ENCODE peak calls at places on chromosomes 4 and X, in four cellular contexts. X is HCT116, E is K562, F is HepG2. M is an unnamed sample.

GRCh38 chrX:120791013-120791643 is 84.5 kb downstream of the CT47B1 start:
- DNase-seq in X (peak), E (no peak), F (no peak), M (no peak)

GRCh38 chr4:2935762-2936743 is 27.2 kb downstream of the NOP14 start:
- DNase-seq in X (peak), E (no peak), F (no peak), M (peak)

GRCh38 chr4:184745747-184746531 is 12.0 kb upstream of the CENPU start:
- DNase-seq in X (peak), E (peak), F (peak), M (peak)

GRCh38 chr4:185394568-185395254 is 1.0 kb downstream of the LRP2BP start:
- DNase-seq in X (no peak), E (no peak), F (no peak), M (no peak)

GRCh38 chr4:98290511-98290910 is 29.3 kb downstream of the RAP1GDS1 start:
- DNase-seq in X (no peak), E (no peak), F (no peak), M (no peak)

GRCh38 chr4:54941994-54942552 is 183.3 kb downstream of the KDR start:
- DNase-seq in X (no peak), E (no peak), F (no peak), M (no peak)

GRCh38 chrX:3638280-3638873 is 75.1 kb downstream of the PRKX start:
- DNase-seq in X (peak), E (peak), F (peak), M (no peak)

GRCh38 chr4:107734120-107734519 is 14.1 kb upstream of the PAPSS1 start:
- DNase-seq in X (no peak), E (peak), F (no peak), M (no peak)

GRCh38 chr4:59248313-59248712 is 1951.8 kb upstream of the ADGRL3 start:
- DNase-seq in X (no peak), E (no peak), F (no peak), M (no peak)

GRCh38 chrX:7801706-7802105 is 41.3 kb upstream of the VCX start:
- DNase-seq in X (no peak), E (no peak), F (no peak), M (no peak)

GRCh38 chr4:25993564-25994185 is 79.7 kb downstream of the SMIM20 start:
- DNase-seq in X (peak), E (peak), F (peak), M (no peak)

GRCh38 chrX:617891-618290 is 12.7 kb upstream of the SHOX start:
- DNase-seq in X (no peak), E (no peak), F (no peak), M (no peak)

DNA sequence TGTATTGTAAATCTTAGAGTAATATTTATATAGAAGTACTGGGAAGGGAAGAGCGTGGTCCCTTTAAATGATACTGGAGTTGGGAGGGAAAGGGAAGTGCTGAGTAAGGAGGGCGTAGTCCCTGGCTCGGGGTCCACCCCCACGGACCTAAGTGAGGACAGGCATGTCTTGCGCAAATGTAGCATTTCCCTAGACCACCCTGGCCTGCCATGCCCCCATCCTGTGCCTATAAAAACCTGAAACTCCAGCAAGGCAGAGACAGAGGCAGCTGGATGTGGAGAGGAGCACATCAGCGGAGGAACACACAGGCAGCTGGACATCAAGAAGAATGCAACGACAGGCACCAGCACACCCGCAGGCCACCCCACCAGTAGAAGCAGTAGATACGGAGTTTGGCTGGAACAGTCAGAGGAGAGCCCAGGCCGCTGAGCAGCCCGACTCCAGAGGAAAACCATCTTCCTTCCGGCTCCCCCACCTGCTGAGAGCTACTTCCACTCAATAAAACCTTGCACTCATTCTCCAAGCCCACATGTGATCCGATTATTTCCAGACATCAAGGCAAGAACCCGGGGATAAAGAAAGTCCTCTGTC is 345.9 kb downstream of the FSTL5 start:
- DNase-seq in X (no peak), E (no peak), F (no peak), M (no peak)
- TF ChIP-seq POLR2AphosphoS5 in X (no peak), E (no peak), F (no peak), M (no peak)

GRCh38 chr4:111330786-111331185 is 707.9 kb upstream of the PITX2 start:
- DNase-seq in X (no peak), E (no peak), F (no peak), M (no peak)
- TF ChIP-seq TCF7L2 in X (no peak), E (no peak), F (no peak), M (no peak)

GRCh38 chr4:77156533-77156911 is 485 bp upstream of the CCNG2 start:
- DNase-seq in X (peak), E (peak), F (peak), M (peak)
- TF ChIP-seq POLR2AphosphoS5 in X (peak), E (no peak), F (peak), M (no peak)

GRCh38 chrX:21802054-21802660 is 37.3 kb upstream of the MBTPS2 start:
- DNase-seq in X (no peak), E (no peak), F (no peak), M (no peak)
- TF ChIP-seq TCF7L2 in X (no peak), E (no peak), F (no peak), M (no peak)

GRCh38 chr4:29805245-29805644 is 914.9 kb upstream of the PCDH7 start:
- DNase-seq in X (peak), E (no peak), F (peak), M (no peak)

DNA sequence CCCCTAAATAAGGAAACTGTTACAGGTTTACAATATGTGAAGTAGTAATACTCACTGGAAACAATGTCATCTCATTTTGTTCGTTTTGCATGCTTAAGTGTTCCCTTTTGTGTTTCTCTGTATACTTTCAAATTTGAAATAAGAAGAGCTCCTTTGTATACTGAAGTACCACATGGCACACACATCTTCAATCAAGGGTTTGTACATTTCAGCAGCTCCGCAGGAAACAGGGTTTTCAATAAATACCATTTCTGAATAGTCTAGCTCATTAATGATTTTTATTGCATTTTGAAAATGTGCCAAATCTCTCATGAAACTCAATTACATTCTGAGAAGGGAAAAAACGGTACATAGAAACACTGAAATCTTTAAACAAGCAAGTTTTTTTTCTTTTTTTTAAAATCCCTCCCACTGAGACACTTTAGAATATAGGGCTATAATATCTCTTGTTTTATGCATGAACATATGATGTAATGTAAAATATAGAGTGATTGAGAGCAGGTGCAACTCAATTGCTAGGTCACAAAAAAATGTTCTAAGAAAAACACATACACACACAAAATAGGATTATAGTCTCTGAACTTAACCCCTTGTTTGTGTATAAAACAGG is 914.2 kb upstream of the PCDH7 start:
- DNase-seq in X (no peak), E (no peak), F (no peak), M (no peak)
- TF ChIP-seq POLR2AphosphoS5 in X (no peak), E (no peak), F (no peak), M (no peak)

DNA sequence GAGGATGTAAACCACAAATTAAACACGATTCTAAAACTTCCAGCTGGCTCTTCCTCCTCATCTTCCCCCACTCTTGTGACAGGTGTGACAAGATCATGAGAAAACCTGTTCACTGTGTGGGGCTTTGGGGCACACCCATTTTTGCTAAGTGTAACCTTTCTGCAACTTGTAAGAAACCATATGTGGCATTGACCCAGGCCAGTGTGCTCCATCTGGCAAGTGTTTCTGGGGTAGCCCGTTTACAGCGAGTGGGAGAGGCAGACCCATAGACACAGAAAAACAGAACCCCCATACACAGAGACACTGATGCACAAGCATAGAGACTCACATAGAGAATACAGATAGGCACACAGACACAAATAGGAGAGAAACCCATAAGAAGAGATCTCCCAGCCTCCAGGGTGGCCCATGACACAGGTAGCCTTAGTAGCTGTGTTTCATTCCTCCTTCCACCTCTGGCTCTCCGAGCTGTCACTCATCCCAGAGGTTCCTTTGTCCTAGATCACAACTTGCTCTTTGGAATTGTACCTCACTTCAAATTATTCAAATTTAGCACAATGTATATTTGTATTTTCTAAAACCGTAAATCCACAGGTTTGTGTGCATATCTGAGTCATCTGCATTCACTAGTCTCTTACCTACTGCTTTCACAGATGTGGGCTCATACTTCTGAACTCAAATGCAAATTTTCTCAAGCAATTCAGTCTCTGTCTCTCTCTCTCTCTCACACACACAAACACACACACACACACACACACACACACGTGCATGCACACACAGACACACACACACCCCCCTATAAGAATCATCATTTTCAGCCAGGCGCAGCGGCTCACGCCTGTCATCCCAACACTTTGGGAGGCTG is 114.4 kb downstream of the SH3KBP1 start:
- DNase-seq in X (no peak), E (no peak), F (no peak), M (no peak)
- TF ChIP-seq TCF7L2 in X (no peak), E (no peak), F (no peak), M (no peak)